ENCODE peak calls at places on chromosomes 6 and 20, in six cellular contexts. R, I, U, J, A and B are unnamed samples.

GRCh38 chr20:30487947-30488926 is 769.2 kb upstream of the DEFB115 start:
- DNase-seq in R (no peak), I (no peak), U (no peak), J (no peak), A (no peak), B (peak)

GRCh38 chr6:21504790-21505189 is 88.8 kb upstream of the SOX4 start:
- DNase-seq in R (no peak), I (no peak), U (no peak), J (no peak), A (no peak), B (no peak)

GRCh38 chr6:170344631-170345576 is 38.3 kb downstream of the FAM120B start:
- DNase-seq in R (peak), I (peak), U (peak), J (no peak), A (no peak), B (peak)

GRCh38 chr6:159117031-159117430 is 52.2 kb upstream of the FNDC1 start:
- DNase-seq in R (no peak), I (peak), U (no peak), J (no peak), A (no peak), B (no peak)

GRCh38 chr6:49462071-49462470 is 982 bp downstream of the MMUT start:
- DNase-seq in R (no peak), I (peak), U (no peak), J (no peak), A (no peak), B (no peak)

GRCh38 chr6:53410508-53411258 is 61.9 kb upstream of the ELOVL5 start:
- DNase-seq in R (peak), I (peak), U (no peak), J (peak), A (peak), B (peak)

GRCh38 chr20:62716941-62717310 is 8.3 kb downstream of the NTSR1 start:
- DNase-seq in R (no peak), I (no peak), U (no peak), J (no peak), A (peak), B (no peak)

GRCh38 chr6:166624275-166624674 is 2.8 kb downstream of the RPS6KA2 start:
- DNase-seq in R (no peak), I (peak), U (peak), J (no peak), A (no peak), B (no peak)

GRCh38 chr20:64161595-64162238 is 2.5 kb upstream of the MYT1 start:
- DNase-seq in R (peak), I (peak), U (no peak), J (peak), A (peak), B (peak)

GRCh38 chr6:164640946-164641345 is 668.5 kb downstream of the C6orf118 start:
- DNase-seq in R (no peak), I (no peak), U (no peak), J (no peak), A (no peak), B (no peak)

GRCh38 chr6:157615411-157615763 is 207.7 kb upstream of the SNX9 start:
- DNase-seq in R (no peak), I (no peak), U (no peak), J (peak), A (no peak), B (no peak)

GRCh38 chr6:159169557-159170332 is 545 bp downstream of the FNDC1 start:
- DNase-seq in R (no peak), I (peak), U (no peak), J (peak), A (peak), B (peak)

GRCh38 chr20:59455392-59456341 is 148.7 kb upstream of the PHACTR3 start:
- DNase-seq in R (no peak), I (peak), U (no peak), J (peak), A (peak), B (peak)

GRCh38 chr6:148251286-148251685 is 91.4 kb upstream of the SASH1 start:
- DNase-seq in R (peak), I (peak), U (peak), J (no peak), A (no peak), B (peak)

GRCh38 chr6:150503586-150504339 is 95.9 kb upstream of the PLEKHG1 start:
- DNase-seq in R (no peak), I (no peak), U (no peak), J (no peak), A (no peak), B (no peak)

GRCh38 chr6:142846883-142847287 is 98.1 kb downstream of the HIVEP2 start:
- DNase-seq in R (peak), I (peak), U (peak), J (no peak), A (no peak), B (peak)

GRCh38 chr6:17536586-17536985 is 63.5 kb upstream of the FAM8A1 start:
- DNase-seq in R (no peak), I (no peak), U (no peak), J (no peak), A (no peak), B (peak)

DNA sequence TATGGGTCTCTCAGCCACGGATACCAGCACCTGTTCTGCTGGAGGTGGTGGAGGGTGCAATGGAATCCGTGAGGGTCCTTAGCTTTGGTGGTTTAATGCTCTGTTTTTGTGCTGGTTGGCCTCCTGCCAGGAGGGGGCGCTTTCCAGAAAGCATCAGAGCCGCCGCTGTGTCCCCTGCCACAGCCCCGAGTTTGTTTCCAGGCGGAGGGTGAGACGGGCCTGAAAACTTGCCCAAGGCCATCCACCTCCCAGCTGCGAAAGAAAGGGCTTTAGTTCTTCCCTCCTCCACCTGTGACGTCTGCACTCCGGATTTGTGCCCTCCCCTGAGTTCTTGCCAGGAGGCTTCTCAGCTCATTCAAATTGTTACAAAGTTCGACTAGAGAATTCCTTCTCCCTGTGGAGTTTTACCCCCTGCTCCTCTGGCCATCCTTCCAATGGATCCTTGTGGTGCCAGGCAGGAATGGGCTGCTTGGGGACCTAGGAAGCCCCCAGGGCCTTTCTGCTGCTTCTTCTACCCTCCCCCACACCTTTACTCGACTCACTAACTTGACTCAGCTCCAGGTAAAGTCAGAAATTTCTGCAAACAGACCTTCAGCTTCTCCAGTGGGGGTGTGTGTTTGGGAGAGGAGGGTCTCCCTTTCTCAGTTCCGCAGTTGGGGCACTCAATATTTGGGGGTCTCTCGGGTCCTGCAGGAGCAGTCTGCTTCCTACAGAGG is 873.7 kb downstream of the KIF16B start:
- DNase-seq in R (no peak), I (no peak), U (no peak), J (no peak), A (no peak), B (no peak)
- TF ChIP-seq CTCF in R (no peak), I (no peak), U (no peak), J (no peak), A (no peak), B (no peak)

DNA sequence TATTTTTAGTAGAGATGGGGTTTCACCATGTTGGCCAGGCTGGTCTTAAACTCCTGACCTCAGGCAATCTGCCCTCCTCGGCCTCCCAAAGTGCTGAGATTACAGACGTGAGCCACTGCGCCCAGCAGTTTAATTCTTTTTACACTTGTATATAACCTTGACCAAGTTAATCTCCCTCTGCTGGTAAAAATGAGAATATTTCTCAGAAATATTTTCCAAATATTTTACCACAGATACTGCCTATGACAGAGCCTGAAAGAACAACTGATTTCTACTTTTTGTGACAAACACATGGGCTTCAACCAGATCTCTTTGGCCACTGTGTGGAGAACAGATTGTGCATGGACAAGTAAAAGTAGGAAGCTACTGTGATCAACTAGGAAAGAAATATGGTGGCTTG is 21.2 kb upstream of the NHSL1 start:
- DNase-seq in R (no peak), I (no peak), U (no peak), J (no peak), A (no peak), B (no peak)
- TF ChIP-seq CTCF in R (peak), I (peak), U (no peak), J (peak), A (peak), B (peak)

GRCh38 chr6:14506656-14507242 is 389.2 kb downstream of the CD83 start:
- DNase-seq in R (no peak), I (no peak), U (no peak), J (peak), A (no peak), B (no peak)

GRCh38 chr6:14512246-14512645 is 394.7 kb downstream of the CD83 start:
- DNase-seq in R (no peak), I (no peak), U (no peak), J (no peak), A (no peak), B (no peak)

GRCh38 chr6:14513726-14514125 is 396.2 kb downstream of the CD83 start:
- DNase-seq in R (no peak), I (no peak), U (no peak), J (no peak), A (no peak), B (no peak)

GRCh38 chr6:14511192-14511591 is 393.6 kb downstream of the CD83 start:
- DNase-seq in R (no peak), I (no peak), U (no peak), J (no peak), A (no peak), B (no peak)

DNA sequence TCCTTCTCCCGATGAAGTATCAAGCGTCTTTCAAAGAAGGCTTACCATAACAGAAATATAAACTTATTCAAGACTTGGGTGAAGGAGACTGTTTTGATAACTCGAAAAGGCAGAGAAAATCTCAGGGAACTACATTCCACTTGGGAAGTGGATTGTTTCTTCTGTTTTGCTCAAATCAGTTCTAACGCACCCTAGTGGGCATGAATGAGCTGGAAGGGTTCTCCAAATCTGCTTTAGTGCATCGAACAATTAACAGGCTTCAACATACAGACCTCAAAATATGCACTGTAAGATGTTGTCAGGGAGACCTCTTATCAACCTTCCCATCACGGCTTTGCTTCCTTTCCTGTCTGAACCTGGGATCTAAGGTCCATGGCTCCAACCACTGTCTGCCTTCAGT is 392.5 kb downstream of the CD83 start:
- DNase-seq in R (no peak), I (no peak), U (no peak), J (no peak), A (no peak), B (no peak)
- TF ChIP-seq CTCF in R (peak), I (peak), U (no peak), J (no peak), A (no peak), B (peak)

GRCh38 chr6:108565091-108565766 is 4.5 kb downstream of the FOXO3 start:
- DNase-seq in R (no peak), I (no peak), U (no peak), J (no peak), A (no peak), B (no peak)

GRCh38 chr6:108564178-108564577 is 3.5 kb downstream of the FOXO3 start:
- DNase-seq in R (no peak), I (peak), U (peak), J (no peak), A (no peak), B (peak)

GRCh38 chr6:108566406-108566805 is 5.7 kb downstream of the FOXO3 start:
- DNase-seq in R (no peak), I (no peak), U (no peak), J (no peak), A (no peak), B (no peak)

GRCh38 chr6:108568101-108568500 is 7.4 kb downstream of the FOXO3 start:
- DNase-seq in R (no peak), I (no peak), U (no peak), J (no peak), A (no peak), B (no peak)

DNA sequence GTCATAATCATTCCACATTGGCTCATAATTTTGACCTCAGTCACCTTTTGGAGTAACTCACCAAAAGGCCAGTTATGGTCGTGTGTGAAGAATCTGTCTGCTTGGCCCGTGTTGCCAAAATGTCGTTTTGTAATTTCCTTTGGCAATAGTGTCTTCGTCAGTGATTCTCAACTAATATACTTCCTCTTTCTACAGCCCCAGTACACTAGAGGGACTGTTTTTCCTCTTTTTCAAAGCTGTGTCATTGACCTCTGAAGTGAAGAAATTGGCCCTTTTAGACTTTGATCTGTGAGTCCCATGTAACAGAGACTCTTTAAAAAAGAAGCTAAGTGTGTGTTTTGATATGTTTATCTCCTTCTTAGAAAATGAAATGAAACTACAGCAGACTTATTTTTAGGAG is 5.2 kb downstream of the FOXO3 start:
- DNase-seq in R (no peak), I (peak), U (no peak), J (peak), A (no peak), B (no peak)
- TF ChIP-seq CTCF in R (no peak), I (peak), U (no peak), J (no peak), A (peak), B (peak)

GRCh38 chr6:88238901-88239300 is 72.8 kb upstream of the CNR1 start:
- DNase-seq in R (no peak), I (no peak), U (no peak), J (no peak), A (no peak), B (no peak)

GRCh38 chr6:88236961-88237360 is 70.8 kb upstream of the CNR1 start:
- DNase-seq in R (no peak), I (no peak), U (no peak), J (no peak), A (no peak), B (no peak)

GRCh38 chr6:88232753-88233152 is 66.6 kb upstream of the CNR1 start:
- DNase-seq in R (no peak), I (no peak), U (no peak), J (no peak), A (no peak), B (no peak)

DNA sequence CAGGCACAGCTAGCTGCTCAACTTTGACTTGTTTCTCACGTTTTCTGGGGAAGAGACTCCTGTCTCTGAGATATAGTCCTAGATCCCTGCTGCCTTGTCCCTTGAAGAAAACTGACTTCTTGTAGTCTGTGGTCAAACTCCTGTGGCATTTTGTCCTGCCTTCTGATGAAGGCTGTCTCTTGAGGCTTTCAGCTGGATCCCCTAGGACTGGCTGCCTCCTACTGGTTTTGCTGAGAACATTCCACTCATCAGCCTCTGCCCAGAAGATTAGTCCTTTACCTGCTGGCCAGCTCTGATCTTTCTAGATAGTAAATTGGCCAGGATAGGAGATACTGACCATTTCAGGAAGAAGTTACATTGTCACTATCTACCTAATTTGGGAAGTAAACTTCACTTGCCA is 71.9 kb upstream of the CNR1 start:
- DNase-seq in R (no peak), I (no peak), U (no peak), J (peak), A (no peak), B (peak)
- TF ChIP-seq CTCF in R (peak), I (no peak), U (no peak), J (peak), A (no peak), B (no peak)

GRCh38 chr6:6640915-6641314 is 52.4 kb downstream of the LY86 start:
- DNase-seq in R (no peak), I (no peak), U (no peak), J (no peak), A (no peak), B (no peak)
- TF ChIP-seq CTCF in R (no peak), I (no peak), U (no peak), J (no peak), A (no peak), B (no peak)

DNA sequence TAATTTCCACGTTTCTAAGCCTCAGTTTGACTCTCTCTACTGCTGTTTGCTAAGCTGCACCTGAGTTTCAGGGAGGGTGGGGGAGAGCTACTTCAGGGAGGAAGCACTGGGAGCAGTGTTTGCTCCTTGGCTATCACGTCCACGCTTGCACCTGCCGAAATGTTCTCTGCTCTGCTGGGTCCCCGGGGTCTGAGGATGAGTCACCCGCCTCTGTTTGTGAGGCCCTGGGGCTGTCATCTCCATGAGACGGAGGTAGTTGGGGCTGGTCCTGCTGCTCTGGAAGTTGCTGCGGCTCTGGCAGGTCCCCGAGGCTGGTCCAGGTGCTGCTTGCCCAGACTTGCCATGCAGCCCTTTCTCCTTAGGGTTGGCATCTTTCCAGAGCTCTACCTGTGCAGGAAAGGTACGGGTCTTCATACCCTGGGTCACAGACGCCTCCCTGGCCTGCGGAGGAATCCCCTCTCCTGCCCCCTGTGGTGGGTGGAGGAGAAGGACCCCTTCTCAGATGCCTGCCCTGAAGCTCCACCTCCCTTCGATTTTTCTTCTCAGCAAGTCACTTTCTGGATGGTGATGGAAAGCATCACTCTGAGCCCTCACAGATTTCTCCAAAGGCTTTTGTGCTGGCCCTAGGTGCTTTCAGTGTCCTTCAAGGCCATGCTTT is 220.1 kb downstream of the QKI start:
- DNase-seq in R (no peak), I (no peak), U (no peak), J (no peak), A (no peak), B (no peak)
- TF ChIP-seq CTCF in R (no peak), I (no peak), U (no peak), J (no peak), A (no peak), B (no peak)

GRCh38 chr20:37903317-37904007 is 535 bp downstream of the VSTM2L start:
- DNase-seq in R (no peak), I (no peak), U (no peak), J (no peak), A (no peak), B (peak)
- TF ChIP-seq CTCF in R (peak), I (peak), U (peak), J (no peak), A (peak), B (no peak)